ENCODE peak calls at places on chromosome 2, in nine cellular contexts. F is left ventricle myocardium superior; R is HEK293T; N is NCI-H345; X is HT1080; P is iPS DF 19.7; J is activated CD4-positive, alpha-beta T cell treated with anti-CD3 and anti-CD28 coated beads, Interleukin-2, amount 10 ng/mL, durations not matched to agents 7 days and 5 days; L is skeletal muscle cell; S is K562. K is an unnamed sample.

GRCh38 chr2:197707316-197708213 is 2.4 kb downstream of the MARS2 start:
- DNase-seq in F (no peak), S (no peak), L (no peak), N (peak), R (peak), J (peak), P (no peak), X (peak), K (no peak)

GRCh38 chr2:112010751-112011150 is 44.3 kb upstream of the TMEM87B start:
- DNase-seq in J (no peak), N (no peak), X (no peak), L (no peak), P (no peak), F (no peak), S (no peak), R (no peak), K (no peak)

GRCh38 chr2:190713476-190713875 is 64.6 kb downstream of the NAB1 start:
- DNase-seq in F (no peak), S (no peak), L (no peak), J (no peak), R (no peak), P (no peak), N (no peak), X (no peak), K (no peak)

GRCh38 chr2:48346124-48346536 is 183.8 kb upstream of the STON1 start:
- DNase-seq in R (no peak), F (peak), X (peak), P (no peak), N (no peak), J (no peak), L (peak), S (no peak), K (peak)

GRCh38 chr2:183799761-183800160 is 675.5 kb downstream of the NUP35 start:
- DNase-seq in N (no peak), J (no peak), F (no peak), S (no peak), L (no peak), R (no peak), X (no peak), P (no peak), K (no peak)

GRCh38 chr2:27954771-27955384 is 64.3 kb downstream of the BABAM2 start:
- DNase-seq in S (no peak), N (no peak), J (peak), X (peak), F (peak), R (no peak), L (peak), P (no peak), K (no peak)

GRCh38 chr2:111701266-111701665 is 182.7 kb downstream of the ANAPC1 start:
- DNase-seq in N (no peak), L (no peak), F (no peak), P (no peak), R (no peak), J (no peak), S (no peak), X (peak), K (no peak)

GRCh38 chr2:142165790-142166189 is 35.0 kb upstream of the LRP1B start:
- DNase-seq in F (no peak), P (no peak), X (peak), L (no peak), J (no peak), N (peak), R (peak), S (no peak), K (no peak)

GRCh38 chr2:190443778-190444481 is 35.8 kb downstream of the MFSD6 start:
- DNase-seq in X (no peak), R (no peak), N (no peak), J (no peak), F (no peak), L (peak), S (no peak), P (no peak), K (no peak)

GRCh38 chr2:88099798-88100488 is 27.9 kb downstream of the FABP1 start:
- DNase-seq in N (no peak), R (peak), S (peak), J (no peak), P (peak), X (no peak), L (peak), F (no peak), K (no peak)

GRCh38 chr2:45992021-45992745 is 305.0 kb upstream of the EPAS1 start:
- DNase-seq in N (peak), S (no peak), P (no peak), R (no peak), X (peak), F (no peak), J (no peak), L (no peak), K (no peak)

GRCh38 chr2:241598061-241598460 is 38.9 kb downstream of the THAP4 start:
- DNase-seq in N (no peak), X (no peak), P (no peak), F (peak), R (no peak), L (peak), J (no peak), S (no peak), K (no peak)

GRCh38 chr2:190637903-190638618 is 10.8 kb upstream of the NAB1 start:
- DNase-seq in R (no peak), F (peak), J (no peak), X (no peak), S (no peak), N (no peak), L (no peak), P (no peak), K (no peak)

GRCh38 chr2:219142329-219142728 is 18.3 kb downstream of the NHEJ1 start:
- DNase-seq in S (no peak), L (peak), N (no peak), F (no peak), P (no peak), X (peak), R (no peak), J (no peak), K (no peak)

GRCh38 chr2:128414351-128414750 is 95.7 kb upstream of the HS6ST1 start:
- DNase-seq in J (no peak), N (no peak), P (no peak), X (no peak), F (no peak), R (no peak), L (no peak), S (no peak), K (no peak)

GRCh38 chr2:38074047-38074774 is 1.7 kb downstream of the CYP1B1 start:
- DNase-seq in F (peak), P (no peak), X (no peak), L (no peak), N (no peak), J (peak), S (no peak), R (no peak), K (peak)

GRCh38 chr2:212915121-212915782 is 236.2 kb downstream of the IKZF2 start:
- DNase-seq in L (no peak), X (peak), S (no peak), J (no peak), R (no peak), P (no peak), F (no peak), N (no peak), K (no peak)

GRCh38 chr2:588041-588645 is 89.1 kb downstream of the TMEM18 start:
- DNase-seq in R (no peak), S (no peak), P (no peak), L (no peak), J (no peak), F (no peak), X (no peak), N (no peak), K (no peak)

GRCh38 chr2:171432969-171433762 is 624 bp downstream of the METTL8 start:
- DNase-seq in R (peak), F (no peak), J (peak), L (no peak), X (peak), P (no peak), N (peak), S (peak), K (no peak)

GRCh38 chr2:128237081-128237534 is 81.6 kb downstream of the HS6ST1 start:
- DNase-seq in J (no peak), P (no peak), S (peak), L (no peak), N (no peak), R (no peak), X (no peak), F (no peak), K (no peak)

GRCh38 chr2:66875941-66876462 is 441.1 kb downstream of the MEIS1 start:
- DNase-seq in N (no peak), X (no peak), F (no peak), L (no peak), J (no peak), S (no peak), P (no peak), R (no peak), K (no peak)

GRCh38 chr2:192216336-192216735 is 21.6 kb upstream of the TMEFF2 start:
- DNase-seq in J (no peak), P (no peak), F (no peak), S (no peak), X (no peak), R (no peak), N (no peak), L (no peak), K (no peak)

GRCh38 chr2:237494066-237494465 is 7.0 kb downstream of the MLPH start:
- DNase-seq in R (no peak), S (no peak), L (no peak), P (no peak), X (no peak), F (no peak), J (no peak), N (no peak), K (no peak)

GRCh38 chr2:96909651-96910050 is 39.8 kb upstream of the SEMA4C start:
- DNase-seq in N (no peak), S (no peak), R (no peak), J (no peak), F (peak), P (no peak), X (no peak), L (no peak), K (peak)

GRCh38 chr2:63849381-63850203 is 7.9 kb downstream of the UGP2 start:
- DNase-seq in N (no peak), L (no peak), P (peak), R (no peak), J (no peak), X (no peak), F (no peak), S (no peak), K (no peak)

GRCh38 chr2:132550285-132550684 is 119.7 kb downstream of the LYPD1 start:
- DNase-seq in X (no peak), P (no peak), S (no peak), L (no peak), R (no peak), F (no peak), J (no peak), N (peak), K (no peak)